ENCODE peak calls at places on chromosomes 13 and 19, in four cellular contexts. One of them, this sample, is unnamed.

GRCh38 chr19:13993554-13994308 is 12.4 kb downstream of the RFX1 start:
- DNase-seq in DMS79 treated with DMSO at 0.1 percent for 48 hours: no peak
- DNase-seq in H9: no peak
- DNase-seq in activated CD4-positive, alpha-beta T cell treated with anti-CD3 and anti-CD28 coated beads, Interleukin-2, amount 10 ng/mL, durations not matched to agents 7 days and 5 days: no peak
- DNase-seq in this sample: no peak

GRCh38 chr13:79365981-79366380 is 40.1 kb downstream of the RBM26 start:
- DNase-seq in DMS79 treated with DMSO at 0.1 percent for 48 hours: no peak
- DNase-seq in H9: no peak
- DNase-seq in activated CD4-positive, alpha-beta T cell treated with anti-CD3 and anti-CD28 coated beads, Interleukin-2, amount 10 ng/mL, durations not matched to agents 7 days and 5 days: no peak
- DNase-seq in this sample: no peak

GRCh38 chr13:89930861-89931260 is 1416.6 kb upstream of the MIR17HG start:
- DNase-seq in DMS79 treated with DMSO at 0.1 percent for 48 hours: no peak
- DNase-seq in H9: no peak
- DNase-seq in activated CD4-positive, alpha-beta T cell treated with anti-CD3 and anti-CD28 coated beads, Interleukin-2, amount 10 ng/mL, durations not matched to agents 7 days and 5 days: no peak
- DNase-seq in this sample: no peak

GRCh38 chr13:67139551-67139950 is 90.6 kb downstream of the PCDH9 start:
- DNase-seq in DMS79 treated with DMSO at 0.1 percent for 48 hours: no peak
- DNase-seq in H9: no peak
- DNase-seq in activated CD4-positive, alpha-beta T cell treated with anti-CD3 and anti-CD28 coated beads, Interleukin-2, amount 10 ng/mL, durations not matched to agents 7 days and 5 days: no peak
- DNase-seq in this sample: no peak

GRCh38 chr13:31962661-31963345 is 68.8 kb upstream of the FRY start:
- DNase-seq in DMS79 treated with DMSO at 0.1 percent for 48 hours: no peak
- DNase-seq in H9: no peak
- DNase-seq in activated CD4-positive, alpha-beta T cell treated with anti-CD3 and anti-CD28 coated beads, Interleukin-2, amount 10 ng/mL, durations not matched to agents 7 days and 5 days: no peak
- DNase-seq in this sample: no peak

GRCh38 chr13:24220086-24220703 is 59.7 kb downstream of the SPATA13 start:
- DNase-seq in DMS79 treated with DMSO at 0.1 percent for 48 hours: peak; percentile 53
- DNase-seq in H9: peak; percentile 47
- DNase-seq in activated CD4-positive, alpha-beta T cell treated with anti-CD3 and anti-CD28 coated beads, Interleukin-2, amount 10 ng/mL, durations not matched to agents 7 days and 5 days: peak; percentile 77
- DNase-seq in this sample: no peak

GRCh38 chr19:31402931-31403330 is 53.7 kb upstream of the TSHZ3 start:
- DNase-seq in DMS79 treated with DMSO at 0.1 percent for 48 hours: no peak
- DNase-seq in H9: no peak
- DNase-seq in activated CD4-positive, alpha-beta T cell treated with anti-CD3 and anti-CD28 coated beads, Interleukin-2, amount 10 ng/mL, durations not matched to agents 7 days and 5 days: no peak
- DNase-seq in this sample: no peak

GRCh38 chr19:18975011-18975410 is 34.0 kb upstream of the HOMER3 start:
- DNase-seq in DMS79 treated with DMSO at 0.1 percent for 48 hours: no peak
- DNase-seq in H9: no peak
- DNase-seq in activated CD4-positive, alpha-beta T cell treated with anti-CD3 and anti-CD28 coated beads, Interleukin-2, amount 10 ng/mL, durations not matched to agents 7 days and 5 days: no peak
- DNase-seq in this sample: no peak

GRCh38 chr19:41334793-41335192 is 18.9 kb downstream of the TGFB1 start:
- DNase-seq in DMS79 treated with DMSO at 0.1 percent for 48 hours: no peak
- DNase-seq in H9: no peak
- DNase-seq in activated CD4-positive, alpha-beta T cell treated with anti-CD3 and anti-CD28 coated beads, Interleukin-2, amount 10 ng/mL, durations not matched to agents 7 days and 5 days: no peak
- DNase-seq in this sample: no peak

GRCh38 chr13:25691654-25692053 is 319.9 kb downstream of the ATP8A2 start:
- DNase-seq in DMS79 treated with DMSO at 0.1 percent for 48 hours: no peak
- DNase-seq in H9: no peak
- DNase-seq in activated CD4-positive, alpha-beta T cell treated with anti-CD3 and anti-CD28 coated beads, Interleukin-2, amount 10 ng/mL, durations not matched to agents 7 days and 5 days: no peak
- DNase-seq in this sample: no peak

GRCh38 chr13:49436890-49437289 is 7.0 kb downstream of the CAB39L start:
- DNase-seq in DMS79 treated with DMSO at 0.1 percent for 48 hours: peak; percentile 26
- DNase-seq in H9: no peak
- DNase-seq in activated CD4-positive, alpha-beta T cell treated with anti-CD3 and anti-CD28 coated beads, Interleukin-2, amount 10 ng/mL, durations not matched to agents 7 days and 5 days: no peak
- DNase-seq in this sample: no peak

GRCh38 chr13:101706651-101707050 is 254.2 kb downstream of the ITGBL1 start:
- DNase-seq in DMS79 treated with DMSO at 0.1 percent for 48 hours: no peak
- DNase-seq in H9: no peak
- DNase-seq in activated CD4-positive, alpha-beta T cell treated with anti-CD3 and anti-CD28 coated beads, Interleukin-2, amount 10 ng/mL, durations not matched to agents 7 days and 5 days: peak; percentile 11
- DNase-seq in this sample: peak; percentile 2

GRCh38 chr13:30862707-30863106 is 43.4 kb upstream of the MEDAG start:
- DNase-seq in DMS79 treated with DMSO at 0.1 percent for 48 hours: peak; percentile 6
- DNase-seq in H9: no peak
- DNase-seq in activated CD4-positive, alpha-beta T cell treated with anti-CD3 and anti-CD28 coated beads, Interleukin-2, amount 10 ng/mL, durations not matched to agents 7 days and 5 days: no peak
- DNase-seq in this sample: no peak

GRCh38 chr19:51064534-51065220 is at the start of gene KLK13:
- DNase-seq in DMS79 treated with DMSO at 0.1 percent for 48 hours: no peak
- DNase-seq in H9: peak; percentile 84
- DNase-seq in activated CD4-positive, alpha-beta T cell treated with anti-CD3 and anti-CD28 coated beads, Interleukin-2, amount 10 ng/mL, durations not matched to agents 7 days and 5 days: no peak
- DNase-seq in this sample: no peak

GRCh38 chr19:35133826-35134225 is 1.0 kb downstream of the LGI4 start:
- DNase-seq in DMS79 treated with DMSO at 0.1 percent for 48 hours: no peak
- DNase-seq in H9: no peak
- DNase-seq in activated CD4-positive, alpha-beta T cell treated with anti-CD3 and anti-CD28 coated beads, Interleukin-2, amount 10 ng/mL, durations not matched to agents 7 days and 5 days: no peak
- DNase-seq in this sample: no peak

GRCh38 chr13:98495627-98496238 is 81.2 kb downstream of the STK24 start:
- DNase-seq in DMS79 treated with DMSO at 0.1 percent for 48 hours: no peak
- DNase-seq in H9: no peak
- DNase-seq in activated CD4-positive, alpha-beta T cell treated with anti-CD3 and anti-CD28 coated beads, Interleukin-2, amount 10 ng/mL, durations not matched to agents 7 days and 5 days: no peak
- DNase-seq in this sample: peak; percentile 50

GRCh38 chr13:43054803-43055802 is 31.7 kb downstream of the DNAJC15 start:
- DNase-seq in DMS79 treated with DMSO at 0.1 percent for 48 hours: no peak
- DNase-seq in H9: peak; percentile 43
- DNase-seq in activated CD4-positive, alpha-beta T cell treated with anti-CD3 and anti-CD28 coated beads, Interleukin-2, amount 10 ng/mL, durations not matched to agents 7 days and 5 days: peak; percentile 26
- DNase-seq in this sample: peak; percentile 5

GRCh38 chr19:48271531-48272151 is 1.8 kb downstream of the ZNF114 start:
- DNase-seq in DMS79 treated with DMSO at 0.1 percent for 48 hours: peak; percentile 92
- DNase-seq in H9: peak; percentile 80
- DNase-seq in activated CD4-positive, alpha-beta T cell treated with anti-CD3 and anti-CD28 coated beads, Interleukin-2, amount 10 ng/mL, durations not matched to agents 7 days and 5 days: no peak
- DNase-seq in this sample: no peak

GRCh38 chr19:48355555-48355954 is 8.2 kb downstream of the TMEM143 start:
- DNase-seq in DMS79 treated with DMSO at 0.1 percent for 48 hours: no peak
- DNase-seq in H9: no peak
- DNase-seq in activated CD4-positive, alpha-beta T cell treated with anti-CD3 and anti-CD28 coated beads, Interleukin-2, amount 10 ng/mL, durations not matched to agents 7 days and 5 days: no peak
- DNase-seq in this sample: no peak

GRCh38 chr13:44884076-44884729 is 105.1 kb downstream of the NUFIP1 start:
- DNase-seq in DMS79 treated with DMSO at 0.1 percent for 48 hours: no peak
- DNase-seq in H9: no peak
- DNase-seq in activated CD4-positive, alpha-beta T cell treated with anti-CD3 and anti-CD28 coated beads, Interleukin-2, amount 10 ng/mL, durations not matched to agents 7 days and 5 days: no peak
- DNase-seq in this sample: no peak

GRCh38 chr19:13962738-13963602 is 10.7 kb downstream of the DCAF15 start:
- DNase-seq in DMS79 treated with DMSO at 0.1 percent for 48 hours: no peak
- DNase-seq in H9: peak; percentile 64
- DNase-seq in activated CD4-positive, alpha-beta T cell treated with anti-CD3 and anti-CD28 coated beads, Interleukin-2, amount 10 ng/mL, durations not matched to agents 7 days and 5 days: no peak
- DNase-seq in this sample: no peak

GRCh38 chr19:23972161-23972560 is 57.5 kb downstream of the ZNF726 start:
- DNase-seq in DMS79 treated with DMSO at 0.1 percent for 48 hours: no peak
- DNase-seq in H9: no peak
- DNase-seq in activated CD4-positive, alpha-beta T cell treated with anti-CD3 and anti-CD28 coated beads, Interleukin-2, amount 10 ng/mL, durations not matched to agents 7 days and 5 days: no peak
- DNase-seq in this sample: no peak

GRCh38 chr19:30689474-30689873 is 317.3 kb downstream of the ZNF536 start:
- DNase-seq in DMS79 treated with DMSO at 0.1 percent for 48 hours: no peak
- DNase-seq in H9: no peak
- DNase-seq in activated CD4-positive, alpha-beta T cell treated with anti-CD3 and anti-CD28 coated beads, Interleukin-2, amount 10 ng/mL, durations not matched to agents 7 days and 5 days: no peak
- DNase-seq in this sample: no peak

GRCh38 chr19:47075941-47076340 is 27.5 kb upstream of the TMEM160 start:
- DNase-seq in DMS79 treated with DMSO at 0.1 percent for 48 hours: no peak
- DNase-seq in H9: no peak
- DNase-seq in activated CD4-positive, alpha-beta T cell treated with anti-CD3 and anti-CD28 coated beads, Interleukin-2, amount 10 ng/mL, durations not matched to agents 7 days and 5 days: no peak
- DNase-seq in this sample: no peak

GRCh38 chr19:1811472-1811894 is 593 bp downstream of the ATP8B3 start:
- DNase-seq in DMS79 treated with DMSO at 0.1 percent for 48 hours: no peak
- DNase-seq in H9: no peak
- DNase-seq in activated CD4-positive, alpha-beta T cell treated with anti-CD3 and anti-CD28 coated beads, Interleukin-2, amount 10 ng/mL, durations not matched to agents 7 days and 5 days: peak; percentile 28
- DNase-seq in this sample: peak; percentile 84

GRCh38 chr19:12946092-12946845 is 607 bp downstream of the RAD23A start:
- DNase-seq in DMS79 treated with DMSO at 0.1 percent for 48 hours: peak; percentile 65
- DNase-seq in H9: peak; percentile 87
- DNase-seq in activated CD4-positive, alpha-beta T cell treated with anti-CD3 and anti-CD28 coated beads, Interleukin-2, amount 10 ng/mL, durations not matched to agents 7 days and 5 days: peak; percentile 58
- DNase-seq in this sample: no peak

This sample was measured in T1000.